ENCODE peak calls at places on chromosomes 16 and 17, in eight cellular contexts. Q, N, K, Y, E, C, S and D are unnamed samples.

GRCh38 chr17:5897320-5897911 is 172.8 kb upstream of the WSCD1 start:
- DNase-seq in C (no peak), K (no peak), N (peak; percentile 33), Q (no peak), E (no peak), S (no peak), Y (no peak), D (no peak)

GRCh38 chr17:68705331-68706166 is 104.4 kb upstream of the FAM20A start:
- DNase-seq in S (no peak), Q (no peak), K (no peak), N (no peak), E (peak; percentile 53), Y (no peak), C (no peak), D (no peak)

GRCh38 chr16:78098544-78099371 is 696 bp upstream of the WWOX start:
- DNase-seq in Y (no peak), C (no peak), N (no peak), E (no peak), Q (no peak), K (no peak), S (no peak), D (peak; percentile 76)

GRCh38 chr17:4509923-4510614 is 11.4 kb downstream of the SPNS2 start:
- DNase-seq in Y (no peak), C (peak; percentile 82), N (no peak), E (no peak), Q (no peak), S (no peak), K (no peak), D (peak; percentile 86)

GRCh38 chr17:40311575-40311974 is 2.6 kb downstream of the RARA start:
- DNase-seq in Y (peak; percentile 51), Q (no peak), S (peak; percentile 33), N (no peak), E (no peak), C (peak; percentile 85), K (peak; percentile 45), D (peak; percentile 79)

GRCh38 chr17:77451271-77451893 is 310.6 kb downstream of the SEC14L1 start:
- DNase-seq in C (peak; percentile 94), S (peak; percentile 63), K (peak; percentile 83), Q (peak; percentile 58), Y (peak; percentile 86), E (peak; percentile 83), N (peak; percentile 92), D (peak; percentile 95)

GRCh38 chr16:31407406-31407805 is 14.3 kb downstream of the ITGAD start:
- DNase-seq in Q (no peak), E (no peak), C (no peak), Y (no peak), N (no peak), K (no peak), S (no peak), D (no peak)

GRCh38 chr16:71501562-71501961 is 12.4 kb upstream of the ZNF19 start:
- DNase-seq in E (no peak), Y (no peak), K (no peak), S (no peak), N (no peak), C (no peak), Q (no peak), D (no peak)

GRCh38 chr16:11585460-11586374 is 1.0 kb downstream of the LITAF start:
- DNase-seq in C (peak; percentile 85), N (no peak), K (peak; percentile 43), S (no peak), Q (no peak), E (peak; percentile 43), Y (peak; percentile 55), D (peak; percentile 90)

GRCh38 chr17:82960419-82961271 is 118.8 kb upstream of the METRNL start:
- DNase-seq in Q (no peak), Y (peak; percentile 41), S (no peak), K (peak; percentile 7), C (peak; percentile 80), N (no peak), E (no peak), D (peak; percentile 71)

GRCh38 chr16:19393226-19394074 is 24.2 kb upstream of the TMC5 start:
- DNase-seq in Q (no peak), K (no peak), E (peak; percentile 68), Y (no peak), C (no peak), N (peak; percentile 3), S (no peak), D (no peak)

GRCh38 chr17:36544049-36544319 is 735 bp upstream of the GGNBP2 start:
- DNase-seq in Q (no peak), E (peak; percentile 78), S (no peak), N (peak; percentile 15), C (no peak), K (no peak), Y (peak; percentile 71), D (no peak)

GRCh38 chr16:14501331-14502255 is 128.5 kb downstream of the PARN start:
- DNase-seq in C (peak; percentile 86), N (no peak), S (peak; percentile 72), Y (peak; percentile 54), E (peak; percentile 87), Q (no peak), K (peak; percentile 89), D (no peak)

GRCh38 chr16:17827313-17827712 is 356.6 kb upstream of the XYLT1 start:
- DNase-seq in C (no peak), Y (no peak), E (no peak), K (no peak), S (no peak), Q (no peak), N (no peak), D (no peak)

GRCh38 chr16:66189951-66190350 is 176.5 kb upstream of the CDH5 start:
- DNase-seq in C (no peak), Q (no peak), Y (no peak), E (peak; percentile 66), S (no peak), K (no peak), N (no peak), D (no peak)

DNA sequence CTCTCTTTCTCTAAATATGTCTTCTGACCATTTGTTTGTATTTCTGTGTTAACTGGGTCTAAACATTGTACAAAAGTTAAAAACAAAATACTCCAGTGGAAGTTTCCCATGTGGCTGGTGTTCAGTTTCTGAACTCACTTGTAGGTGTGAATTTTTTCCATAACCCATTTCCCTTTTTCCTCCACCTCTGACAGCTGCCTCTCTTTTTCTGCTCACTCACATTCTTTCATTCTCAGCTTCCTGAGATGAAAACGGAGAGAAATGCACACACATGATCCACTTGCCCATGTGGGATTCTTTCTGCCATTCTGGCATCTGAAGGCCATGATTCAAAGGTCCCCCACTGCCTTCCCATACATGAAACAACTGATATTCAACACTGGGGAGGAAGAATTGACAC is 41.1 kb upstream of the ACSM2B start:
- DNase-seq in Q (no peak), Y (no peak), S (no peak), N (no peak), C (no peak), K (no peak), E (no peak), D (no peak)
- H3K27ac ChIP-seq in Q (no peak overlapping the region), Y (no peak overlapping the region), S (no peak overlapping the region), N (no peak overlapping the region), C (no peak overlapping the region), K (no peak overlapping the region), E (no peak overlapping the region), D (no peak overlapping the region)

DNA sequence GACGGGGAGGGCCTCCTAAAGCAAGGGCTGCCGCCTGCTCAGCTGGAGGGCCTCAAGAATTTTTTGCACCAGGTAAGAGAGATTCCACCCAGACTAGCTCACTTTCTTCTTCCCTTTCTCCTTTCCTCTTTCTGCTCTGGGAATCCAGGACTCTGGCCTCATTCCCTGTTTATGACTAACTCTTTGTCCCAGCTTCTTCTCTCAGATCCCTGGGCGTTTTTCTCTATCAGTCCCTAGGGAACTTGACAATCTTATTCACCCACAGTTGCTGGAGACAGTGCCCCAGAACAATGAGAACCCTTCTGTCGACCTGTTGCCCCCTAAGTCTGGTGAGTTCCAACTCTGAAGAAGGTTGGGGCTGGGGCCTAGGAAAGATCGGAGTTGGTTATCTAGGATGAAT is 15.6 kb downstream of the CNTROB start:
- DNase-seq in K (no peak), N (no peak), Y (no peak), C (no peak), E (no peak), Q (no peak), S (no peak), D (no peak)
- H3K36me3 ChIP-seq in K (no peaks in the 10 kb centered on the region), N (peaks cover 52% of the 10 kb centered on the region), Y (no peaks in the 10 kb centered on the region), C (no peaks in the 10 kb centered on the region), E (peaks cover 48% of the 10 kb centered on the region), Q (peaks cover 24% of the 10 kb centered on the region), S (peaks cover 10% of the 10 kb centered on the region), D (peaks cover 77% of the 10 kb centered on the region)

GRCh38 chr16:56983211-56983751 is 6.1 kb upstream of the NLRC5 start:
- DNase-seq in N (no peak), C (no peak), S (no peak), K (no peak), E (no peak), Q (no peak), Y (peak; percentile 75), D (peak; percentile 69)

GRCh38 chr16:56981729-56982271 is 7.6 kb upstream of the NLRC5 start:
- DNase-seq in C (no peak), E (no peak), Q (no peak), Y (no peak), S (no peak), K (no peak), N (no peak), D (peak; percentile 59)

GRCh38 chr16:56982695-56983094 is 6.7 kb upstream of the NLRC5 start:
- DNase-seq in E (no peak), Y (no peak), Q (no peak), S (no peak), N (no peak), K (no peak), C (no peak), D (no peak)

GRCh38 chr16:56980203-56980535 is 9.2 kb upstream of the NLRC5 start:
- DNase-seq in K (no peak), Y (no peak), Q (no peak), N (no peak), C (no peak), S (no peak), E (no peak), D (peak; percentile 20)

DNA sequence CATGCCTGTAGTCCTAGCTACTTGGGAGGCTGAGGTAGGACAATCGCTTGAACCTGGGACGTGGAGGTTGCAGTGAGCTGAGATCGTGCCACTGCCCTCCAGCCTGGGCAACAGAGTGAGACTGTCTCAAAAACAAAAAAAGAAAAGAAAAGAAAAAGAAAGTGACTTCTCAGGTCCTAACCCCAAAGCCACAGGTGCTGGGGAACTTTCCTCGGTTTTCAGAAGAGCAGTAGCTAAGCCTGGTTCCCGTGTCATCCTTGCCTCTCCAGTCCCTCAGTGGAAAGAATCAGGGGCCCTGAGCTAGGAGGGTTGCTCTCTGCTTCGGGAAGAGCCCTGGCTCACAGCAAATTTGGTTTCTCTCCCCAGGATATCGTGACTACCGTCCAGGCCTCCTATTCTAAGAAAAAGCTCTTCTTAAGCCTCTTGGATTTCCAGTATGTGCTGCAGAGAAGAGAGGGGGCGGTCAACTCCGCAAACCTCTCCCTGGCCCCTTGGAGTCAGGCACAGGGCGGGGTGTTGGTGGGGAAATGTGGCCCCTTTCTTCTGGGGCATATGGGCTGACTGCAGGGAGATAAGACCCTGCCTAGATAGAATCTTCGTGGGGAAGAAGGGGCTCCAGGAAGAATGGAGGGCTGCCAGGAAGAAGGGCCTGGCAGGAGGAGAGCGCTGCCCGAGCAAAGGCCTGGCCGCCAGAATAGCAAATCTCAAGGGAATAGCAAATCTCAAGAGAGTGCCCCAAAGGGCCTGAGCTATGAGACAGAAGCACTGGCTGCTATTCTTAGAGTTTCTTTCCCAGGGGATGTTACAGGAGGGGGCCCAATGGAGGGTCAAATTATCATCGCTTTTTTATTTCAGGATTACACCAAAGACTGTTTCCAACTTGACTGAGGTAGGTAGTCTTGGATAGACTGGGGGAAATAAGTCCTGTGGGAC is 8.3 kb upstream of the NLRC5 start:
- DNase-seq in Y (no peak), E (no peak), K (no peak), S (no peak), Q (no peak), N (no peak), C (no peak), D (no peak)
- H3K27ac ChIP-seq in Y (no peak overlapping the region), E (no peak overlapping the region), K (no peak overlapping the region), S (no peak overlapping the region), Q (no peak overlapping the region), N (peak overlapping the region; percentile 27), C (no peak overlapping the region), D (no peak overlapping the region)

GRCh38 chr17:32303861-32304288 is 38.1 kb downstream of the C17orf75 start:
- DNase-seq in S (no peak), E (no peak), K (no peak), N (no peak), Y (no peak), Q (no peak), C (no peak), D (no peak)
- H3K36me3 ChIP-seq in S (no peaks in the 10 kb centered on the region), E (no peaks in the 10 kb centered on the region), K (no peaks in the 10 kb centered on the region), N (no peaks in the 10 kb centered on the region), Y (no peaks in the 10 kb centered on the region), Q (no peaks in the 10 kb centered on the region), C (no peaks in the 10 kb centered on the region), D (no peaks in the 10 kb centered on the region)